ENCODE peak calls at places on chromosomes 16 and 17, in six cellular contexts. S, D, C, J, Y and H are unnamed samples.
A peak's percentile ranks its signal among the peaks of the same experiment; 100 is the strongest.

GRCh38 chr17:81693491-81694360 is 9.4 kb upstream of the MRPL12 start:
- DNase-seq in S (peak; percentile 34), D (no peak), C (peak; percentile 67), J (no peak), Y (no peak), H (no peak)

GRCh38 chr17:13888043-13888442 is 181.3 kb upstream of the COX10 start:
- DNase-seq in S (peak; percentile 20), D (no peak), C (no peak), J (no peak), Y (no peak), H (no peak)

GRCh38 chr16:318628-319027 is 33.9 kb downstream of the AXIN1 start:
- DNase-seq in S (peak; percentile 50), D (no peak), C (peak; percentile 82), J (peak; percentile 50), Y (no peak), H (no peak)

GRCh38 chr17:9728005-9728404 is 63.4 kb downstream of the DHRS7C start:
- DNase-seq in S (no peak), D (no peak), C (no peak), J (no peak), Y (no peak), H (no peak)

GRCh38 chr16:85029413-85029794 is 1.8 kb downstream of the KIAA0513 start:
- DNase-seq in S (no peak), D (no peak), C (no peak), J (no peak), Y (peak; percentile 36), H (no peak)

GRCh38 chr17:880871-881269 is 98.7 kb downstream of the NXN start:
- DNase-seq in S (no peak), D (no peak), C (no peak), J (no peak), Y (no peak), H (no peak)

GRCh38 chr16:50916040-50916439 is 174.2 kb downstream of the CYLD start:
- DNase-seq in S (no peak), D (no peak), C (no peak), J (no peak), Y (no peak), H (no peak)

GRCh38 chr16:68984467-68984866 is 121.0 kb upstream of the HAS3 start:
- DNase-seq in S (no peak), D (no peak), C (no peak), J (no peak), Y (no peak), H (no peak)

GRCh38 chr16:58814348-58814801 is 80.3 kb upstream of the GOT2 start:
- DNase-seq in S (peak; percentile 69), D (peak; percentile 14), C (peak; percentile 26), J (peak; percentile 58), Y (no peak), H (peak; percentile 13)